ENCODE peak calls at places on chromosomes 12 and 14, in ten cellular contexts. One of them, this sample, is unnamed. For H3K36me3, the result is how much of the 10 kb centered on the place peaks cover.

GRCh38 chr14:104098272-104099095 is 13.0 kb downstream of the ASPG start:
- DNase-seq in neural progenitor cell: no peak
- DNase-seq in fibroblast of lung: no peak
- DNase-seq in stomach: no peak
- DNase-seq in bronchial epithelial cell: no peak
- DNase-seq in right lobe of liver: no peak
- DNase-seq in naive thymus-derived CD4-positive, alpha-beta T cell: no peak
- DNase-seq in psoas muscle: peak
- DNase-seq in BJ: no peak
- DNase-seq in heart right ventricle: no peak
- DNase-seq in this sample: no peak

GRCh38 chr12:32083489-32083888 is 23.2 kb upstream of the BICD1 start:
- DNase-seq in neural progenitor cell: no peak
- DNase-seq in fibroblast of lung: peak
- DNase-seq in stomach: no peak
- DNase-seq in bronchial epithelial cell: peak
- DNase-seq in right lobe of liver: no peak
- DNase-seq in naive thymus-derived CD4-positive, alpha-beta T cell: no peak
- DNase-seq in psoas muscle: no peak
- DNase-seq in BJ: no peak
- DNase-seq in heart right ventricle: no peak
- DNase-seq in this sample: peak

GRCh38 chr14:78335531-78335930 is 165.4 kb downstream of the NRXN3 start:
- DNase-seq in neural progenitor cell: no peak
- DNase-seq in fibroblast of lung: no peak
- DNase-seq in stomach: no peak
- DNase-seq in bronchial epithelial cell: no peak
- DNase-seq in right lobe of liver: no peak
- DNase-seq in naive thymus-derived CD4-positive, alpha-beta T cell: no peak
- DNase-seq in psoas muscle: no peak
- DNase-seq in BJ: no peak
- DNase-seq in heart right ventricle: no peak
- DNase-seq in this sample: no peak

GRCh38 chr12:59736786-59737185 is 141.0 kb downstream of the SLC16A7 start:
- DNase-seq in neural progenitor cell: no peak
- DNase-seq in fibroblast of lung: peak
- DNase-seq in stomach: no peak
- DNase-seq in bronchial epithelial cell: peak
- DNase-seq in right lobe of liver: no peak
- DNase-seq in naive thymus-derived CD4-positive, alpha-beta T cell: no peak
- DNase-seq in psoas muscle: no peak
- DNase-seq in BJ: peak
- DNase-seq in heart right ventricle: no peak
- DNase-seq in this sample: peak

GRCh38 chr12:113097716-113098427 is 37.7 kb downstream of the RASAL1 start:
- DNase-seq in neural progenitor cell: peak
- DNase-seq in fibroblast of lung: peak
- DNase-seq in stomach: no peak
- DNase-seq in bronchial epithelial cell: no peak
- DNase-seq in right lobe of liver: peak
- DNase-seq in naive thymus-derived CD4-positive, alpha-beta T cell: no peak
- DNase-seq in psoas muscle: no peak
- DNase-seq in BJ: no peak
- DNase-seq in heart right ventricle: peak
- DNase-seq in this sample: no peak

GRCh38 chr12:29073631-29074239 is 75.3 kb upstream of the FAR2 start:
- DNase-seq in neural progenitor cell: peak
- DNase-seq in fibroblast of lung: peak
- DNase-seq in stomach: no peak
- DNase-seq in bronchial epithelial cell: peak
- DNase-seq in right lobe of liver: no peak
- DNase-seq in naive thymus-derived CD4-positive, alpha-beta T cell: peak
- DNase-seq in psoas muscle: no peak
- DNase-seq in BJ: no peak
- DNase-seq in heart right ventricle: peak
- DNase-seq in this sample: peak

GRCh38 chr14:65184032-65184764 is 81.9 kb upstream of the MAX start:
- DNase-seq in neural progenitor cell: no peak
- DNase-seq in fibroblast of lung: peak
- DNase-seq in stomach: no peak
- DNase-seq in bronchial epithelial cell: peak
- DNase-seq in right lobe of liver: no peak
- DNase-seq in naive thymus-derived CD4-positive, alpha-beta T cell: no peak
- DNase-seq in psoas muscle: no peak
- DNase-seq in BJ: no peak
- DNase-seq in heart right ventricle: no peak
- DNase-seq in this sample: peak

GRCh38 chr12:49301759-49302158 is 6.8 kb downstream of the PRPH start:
- DNase-seq in neural progenitor cell: no peak
- DNase-seq in fibroblast of lung: no peak
- DNase-seq in stomach: no peak
- DNase-seq in bronchial epithelial cell: no peak
- DNase-seq in right lobe of liver: no peak
- DNase-seq in naive thymus-derived CD4-positive, alpha-beta T cell: no peak
- DNase-seq in psoas muscle: no peak
- DNase-seq in BJ: no peak
- DNase-seq in heart right ventricle: no peak
- DNase-seq in this sample: no peak

DNA sequence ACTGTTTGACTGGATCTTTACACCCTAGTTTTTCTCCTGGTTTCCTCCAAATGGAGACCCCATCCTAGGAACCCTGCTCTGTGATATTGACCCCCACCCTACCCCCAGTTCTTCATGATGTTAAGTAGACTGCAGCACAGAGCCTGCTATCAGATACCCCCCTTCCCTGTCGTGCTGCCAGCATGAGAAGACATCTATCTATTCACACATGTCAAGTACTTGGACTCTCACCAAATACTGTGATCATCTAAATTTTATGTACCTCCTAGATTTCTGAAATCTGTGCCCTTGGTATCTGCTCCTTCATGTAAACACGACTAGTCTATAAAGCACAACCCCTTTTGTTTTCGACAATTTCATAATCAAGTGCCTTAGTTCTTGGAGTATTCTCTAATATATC is 38.9 kb downstream of the FERMT2 start:
- DNase-seq in neural progenitor cell: no peak
- DNase-seq in fibroblast of lung: no peak
- DNase-seq in stomach: no peak
- DNase-seq in bronchial epithelial cell: no peak
- DNase-seq in right lobe of liver: no peak
- DNase-seq in naive thymus-derived CD4-positive, alpha-beta T cell: no peak
- DNase-seq in psoas muscle: no peak
- DNase-seq in BJ: no peak
- DNase-seq in heart right ventricle: no peak
- DNase-seq in this sample: no peak
- H3K36me3 ChIP-seq in neural progenitor cell: under half
- H3K36me3 ChIP-seq in fibroblast of lung: under half
- H3K36me3 ChIP-seq in stomach: under half
- H3K36me3 ChIP-seq in bronchial epithelial cell: under half
- H3K36me3 ChIP-seq in right lobe of liver: under half
- H3K36me3 ChIP-seq in naive thymus-derived CD4-positive, alpha-beta T cell: under half
- H3K36me3 ChIP-seq in psoas muscle: under half
- H3K36me3 ChIP-seq in BJ: under half
- H3K36me3 ChIP-seq in heart right ventricle: under half
- H3K36me3 ChIP-seq in this sample: under half

DNA sequence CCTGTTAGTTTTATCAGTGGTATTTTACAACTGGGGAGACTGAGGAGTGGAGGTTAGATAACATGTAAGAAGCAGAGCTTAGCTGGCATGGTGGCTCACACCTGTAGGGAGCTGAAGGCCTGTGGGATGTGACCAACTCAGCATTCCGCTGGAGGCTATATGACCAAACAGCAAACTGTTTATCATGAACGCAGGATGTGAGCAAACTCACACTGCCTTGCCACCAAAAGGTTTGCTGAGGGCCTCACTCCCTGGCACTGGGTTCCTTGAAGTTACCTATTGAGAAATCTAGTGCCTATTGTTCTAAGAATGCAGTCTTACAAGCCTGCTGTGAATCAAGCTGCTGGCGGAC is 23.4 kb downstream of the JKAMP start:
- DNase-seq in neural progenitor cell: no peak
- DNase-seq in fibroblast of lung: no peak
- DNase-seq in stomach: no peak
- DNase-seq in bronchial epithelial cell: peak
- DNase-seq in right lobe of liver: no peak
- DNase-seq in naive thymus-derived CD4-positive, alpha-beta T cell: no peak
- DNase-seq in psoas muscle: no peak
- DNase-seq in BJ: no peak
- DNase-seq in heart right ventricle: no peak
- DNase-seq in this sample: peak
- H3K36me3 ChIP-seq in neural progenitor cell: under half
- H3K36me3 ChIP-seq in fibroblast of lung: under half
- H3K36me3 ChIP-seq in stomach: under half
- H3K36me3 ChIP-seq in bronchial epithelial cell: under half
- H3K36me3 ChIP-seq in right lobe of liver: under half
- H3K36me3 ChIP-seq in naive thymus-derived CD4-positive, alpha-beta T cell: under half
- H3K36me3 ChIP-seq in psoas muscle: under half
- H3K36me3 ChIP-seq in BJ: under half
- H3K36me3 ChIP-seq in heart right ventricle: under half
- H3K36me3 ChIP-seq in this sample: under half

GRCh38 chr14:102079700-102079979 is 7.2 kb downstream of the HSP90AA1 start:
- DNase-seq in neural progenitor cell: no peak
- DNase-seq in fibroblast of lung: no peak
- DNase-seq in stomach: no peak
- DNase-seq in bronchial epithelial cell: no peak
- DNase-seq in right lobe of liver: no peak
- DNase-seq in naive thymus-derived CD4-positive, alpha-beta T cell: no peak
- DNase-seq in psoas muscle: no peak
- DNase-seq in BJ: no peak
- DNase-seq in heart right ventricle: no peak
- DNase-seq in this sample: no peak
- H3K36me3 ChIP-seq in neural progenitor cell: under half
- H3K36me3 ChIP-seq in fibroblast of lung: under half
- H3K36me3 ChIP-seq in stomach: half or more
- H3K36me3 ChIP-seq in bronchial epithelial cell: under half
- H3K36me3 ChIP-seq in right lobe of liver: under half
- H3K36me3 ChIP-seq in naive thymus-derived CD4-positive, alpha-beta T cell: under half
- H3K36me3 ChIP-seq in psoas muscle: under half
- H3K36me3 ChIP-seq in BJ: under half
- H3K36me3 ChIP-seq in heart right ventricle: under half
- H3K36me3 ChIP-seq in this sample: under half

GRCh38 chr14:77290705-77291104 is 19.7 kb upstream of the NGB start:
- DNase-seq in neural progenitor cell: no peak
- DNase-seq in fibroblast of lung: peak
- DNase-seq in stomach: no peak
- DNase-seq in bronchial epithelial cell: peak
- DNase-seq in right lobe of liver: no peak
- DNase-seq in naive thymus-derived CD4-positive, alpha-beta T cell: no peak
- DNase-seq in psoas muscle: no peak
- DNase-seq in BJ: no peak
- DNase-seq in heart right ventricle: no peak
- DNase-seq in this sample: peak

GRCh38 chr14:77301103-77301502 is 19.6 kb downstream of the POMT2 start:
- DNase-seq in neural progenitor cell: peak
- DNase-seq in fibroblast of lung: peak
- DNase-seq in stomach: peak
- DNase-seq in bronchial epithelial cell: peak
- DNase-seq in right lobe of liver: peak
- DNase-seq in naive thymus-derived CD4-positive, alpha-beta T cell: peak
- DNase-seq in psoas muscle: peak
- DNase-seq in BJ: no peak
- DNase-seq in heart right ventricle: peak
- DNase-seq in this sample: peak

GRCh38 chr14:77296906-77297305 is 23.8 kb downstream of the POMT2 start:
- DNase-seq in neural progenitor cell: no peak
- DNase-seq in fibroblast of lung: no peak
- DNase-seq in stomach: no peak
- DNase-seq in bronchial epithelial cell: no peak
- DNase-seq in right lobe of liver: no peak
- DNase-seq in naive thymus-derived CD4-positive, alpha-beta T cell: no peak
- DNase-seq in psoas muscle: no peak
- DNase-seq in BJ: no peak
- DNase-seq in heart right ventricle: no peak
- DNase-seq in this sample: no peak

GRCh38 chr14:77299776-77300175 is 20.9 kb downstream of the POMT2 start:
- DNase-seq in neural progenitor cell: no peak
- DNase-seq in fibroblast of lung: no peak
- DNase-seq in stomach: peak
- DNase-seq in bronchial epithelial cell: no peak
- DNase-seq in right lobe of liver: no peak
- DNase-seq in naive thymus-derived CD4-positive, alpha-beta T cell: no peak
- DNase-seq in psoas muscle: no peak
- DNase-seq in BJ: no peak
- DNase-seq in heart right ventricle: no peak
- DNase-seq in this sample: no peak

GRCh38 chr14:77296155-77296554 is 24.5 kb downstream of the POMT2 start:
- DNase-seq in neural progenitor cell: no peak
- DNase-seq in fibroblast of lung: no peak
- DNase-seq in stomach: no peak
- DNase-seq in bronchial epithelial cell: no peak
- DNase-seq in right lobe of liver: no peak
- DNase-seq in naive thymus-derived CD4-positive, alpha-beta T cell: no peak
- DNase-seq in psoas muscle: no peak
- DNase-seq in BJ: no peak
- DNase-seq in heart right ventricle: no peak
- DNase-seq in this sample: no peak
- H3K36me3 ChIP-seq in neural progenitor cell: under half
- H3K36me3 ChIP-seq in fibroblast of lung: under half
- H3K36me3 ChIP-seq in stomach: under half
- H3K36me3 ChIP-seq in bronchial epithelial cell: under half
- H3K36me3 ChIP-seq in right lobe of liver: under half
- H3K36me3 ChIP-seq in naive thymus-derived CD4-positive, alpha-beta T cell: under half
- H3K36me3 ChIP-seq in psoas muscle: under half
- H3K36me3 ChIP-seq in BJ: under half
- H3K36me3 ChIP-seq in heart right ventricle: under half
- H3K36me3 ChIP-seq in this sample: under half

DNA sequence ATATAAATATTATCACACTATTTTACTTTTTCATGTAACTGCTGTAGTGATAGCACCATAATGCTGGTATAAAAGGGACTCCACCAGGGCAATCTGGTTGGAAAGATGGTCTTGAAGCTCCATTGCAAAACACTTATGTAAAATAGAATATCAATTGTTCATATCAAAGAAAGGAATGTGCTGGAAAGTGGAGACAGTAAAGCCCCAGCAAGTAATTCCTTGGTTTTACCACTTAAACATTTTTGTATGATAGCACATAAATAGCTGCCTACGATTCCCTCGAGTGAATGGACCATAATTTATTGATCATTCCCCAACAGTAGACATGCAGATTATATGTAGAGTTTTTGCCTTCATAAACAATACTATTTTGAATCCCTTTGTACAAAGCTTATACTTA is 275.5 kb downstream of the PAWR start:
- DNase-seq in neural progenitor cell: no peak
- DNase-seq in fibroblast of lung: peak
- DNase-seq in stomach: no peak
- DNase-seq in bronchial epithelial cell: no peak
- DNase-seq in right lobe of liver: no peak
- DNase-seq in naive thymus-derived CD4-positive, alpha-beta T cell: no peak
- DNase-seq in psoas muscle: no peak
- DNase-seq in BJ: no peak
- DNase-seq in heart right ventricle: no peak
- DNase-seq in this sample: no peak
- H3K36me3 ChIP-seq in neural progenitor cell: under half
- H3K36me3 ChIP-seq in fibroblast of lung: under half
- H3K36me3 ChIP-seq in stomach: under half
- H3K36me3 ChIP-seq in bronchial epithelial cell: under half
- H3K36me3 ChIP-seq in right lobe of liver: under half
- H3K36me3 ChIP-seq in naive thymus-derived CD4-positive, alpha-beta T cell: under half
- H3K36me3 ChIP-seq in psoas muscle: under half
- H3K36me3 ChIP-seq in BJ: under half
- H3K36me3 ChIP-seq in heart right ventricle: under half
- H3K36me3 ChIP-seq in this sample: under half

This sample was measured in mammary epithelial cell.